ENCODE peak calls at places on chromosomes 7 and 10, in four cellular contexts. V is IMR-90, C is H9, T is H1. P is an unnamed sample.

GRCh38 chr7:32511791-32512190 is 16.5 kb downstream of the AVL9 start:
- DNase-seq in T (no peak), C (no peak), V (peak), P (no peak)

GRCh38 chr7:75842836-75843446 is 29.3 kb upstream of the CCL24 start:
- DNase-seq in V (peak), T (no peak), C (no peak), P (peak)

GRCh38 chr7:88402529-88402928 is 95.8 kb upstream of the STEAP4 start:
- DNase-seq in T (no peak), C (no peak), V (no peak), P (no peak)

GRCh38 chr10:110495731-110496552 is 1.8 kb upstream of the DUSP5 start:
- DNase-seq in V (peak), T (peak), C (peak), P (peak)

GRCh38 chr10:110847351-110847750 is 24.4 kb upstream of the PDCD4 start:
- DNase-seq in V (no peak), T (no peak), C (no peak), P (no peak)

GRCh38 chr7:71775648-71776047 is 636.5 kb downstream of the CALN1 start:
- DNase-seq in C (no peak), T (peak), V (no peak), P (no peak)

GRCh38 chr7:28573059-28573553 is 160.8 kb downstream of the CREB5 start:
- DNase-seq in T (no peak), C (no peak), V (peak), P (no peak)

GRCh38 chr7:12861070-12861469 is 173.6 kb downstream of the ARL4A start:
- DNase-seq in C (no peak), T (no peak), V (no peak), P (no peak)

GRCh38 chr7:139131622-139132021 is 22.1 kb upstream of the ZC3HAV1 start:
- DNase-seq in T (no peak), C (no peak), V (no peak), P (no peak)

GRCh38 chr10:91694170-91694794 is 61.4 kb upstream of the PPP1R3C start:
- DNase-seq in C (no peak), T (no peak), V (peak), P (peak)

GRCh38 chr7:128919881-128920789 is 9.6 kb upstream of the KCP start:
- DNase-seq in C (peak), V (no peak), T (peak), P (peak)

GRCh38 chr7:101911800-101912705 is 94.6 kb downstream of the CUX1 start:
- DNase-seq in C (no peak), T (no peak), V (peak), P (no peak)

GRCh38 chr7:99031496-99031895 is 112.4 kb downstream of the SMURF1 start:
- DNase-seq in T (no peak), C (no peak), V (no peak), P (no peak)

GRCh38 chr10:103845983-103846382 is 9.4 kb downstream of the SH3PXD2A start:
- DNase-seq in V (no peak), T (no peak), C (no peak), P (no peak)

GRCh38 chr10:86262671-86263165 is 103.9 kb downstream of the GRID1 start:
- DNase-seq in V (no peak), C (peak), T (peak), P (no peak)

GRCh38 chr7:93958216-93958615 is 36.7 kb downstream of the GNG11 start:
- DNase-seq in V (peak), T (no peak), C (no peak), P (peak)

GRCh38 chr7:128200376-128200775 is 40.7 kb upstream of the LEP start:
- DNase-seq in V (no peak), T (no peak), C (peak), P (no peak)

GRCh38 chr10:75972494-75973276 is 541.3 kb downstream of the LRMDA start:
- DNase-seq in T (no peak), C (no peak), V (peak), P (no peak)

GRCh38 chr7:44733708-44734481 is 14.8 kb upstream of the ZMIZ2 start:
- DNase-seq in T (no peak), C (no peak), V (peak), P (no peak)

GRCh38 chr7:122095642-122096041 is 48.4 kb downstream of the AASS start:
- DNase-seq in V (no peak), T (no peak), C (no peak), P (no peak)

GRCh38 chr10:48461623-48462481 is 143.0 kb downstream of the ARHGAP22 start:
- DNase-seq in V (no peak), T (no peak), C (no peak), P (no peak)

GRCh38 chr10:95121904-95122303 is 52.6 kb upstream of the CYP2C8 start:
- DNase-seq in C (no peak), T (no peak), V (no peak), P (no peak)

GRCh38 chr10:69501657-69502056 is 50.4 kb downstream of the TSPAN15 start:
- DNase-seq in T (no peak), C (peak), V (no peak), P (no peak)

GRCh38 chr10:78290131-78290750 is 256.6 kb downstream of the RPS24 start:
- DNase-seq in T (no peak), V (peak), C (peak), P (peak)

GRCh38 chr7:47814905-47815613 is 133.2 kb downstream of the PKD1L1 start:
- DNase-seq in T (no peak), C (peak), V (no peak), P (peak)

GRCh38 chr10:111822661-111823060 is 360.9 kb downstream of the GPAM start:
- DNase-seq in V (no peak), C (no peak), T (no peak), P (no peak)

GRCh38 chr10:44908071-44908709 is 2.9 kb upstream of the TMEM72 start:
- DNase-seq in C (peak), V (peak), T (peak), P (peak)

GRCh38 chr10:64760371-64760770 is 1239.2 kb downstream of the REEP3 start:
- DNase-seq in T (no peak), V (no peak), C (no peak), P (no peak)

GRCh38 chr7:31068006-31068675 is 16.0 kb downstream of the ADCYAP1R1 start:
- DNase-seq in V (no peak), T (no peak), C (no peak), P (no peak)

GRCh38 chr10:71339796-71340589 is 20.9 kb downstream of the SLC29A3 start:
- DNase-seq in T (no peak), V (no peak), C (no peak), P (peak)

GRCh38 chr7:17121671-17122070 is 176.8 kb upstream of the AHR start:
- DNase-seq in T (no peak), V (no peak), C (no peak), P (no peak)

GRCh38 chr10:117684673-117685211 is 142.2 kb downstream of the EMX2 start:
- DNase-seq in C (no peak), V (no peak), T (peak), P (no peak)

DNA sequence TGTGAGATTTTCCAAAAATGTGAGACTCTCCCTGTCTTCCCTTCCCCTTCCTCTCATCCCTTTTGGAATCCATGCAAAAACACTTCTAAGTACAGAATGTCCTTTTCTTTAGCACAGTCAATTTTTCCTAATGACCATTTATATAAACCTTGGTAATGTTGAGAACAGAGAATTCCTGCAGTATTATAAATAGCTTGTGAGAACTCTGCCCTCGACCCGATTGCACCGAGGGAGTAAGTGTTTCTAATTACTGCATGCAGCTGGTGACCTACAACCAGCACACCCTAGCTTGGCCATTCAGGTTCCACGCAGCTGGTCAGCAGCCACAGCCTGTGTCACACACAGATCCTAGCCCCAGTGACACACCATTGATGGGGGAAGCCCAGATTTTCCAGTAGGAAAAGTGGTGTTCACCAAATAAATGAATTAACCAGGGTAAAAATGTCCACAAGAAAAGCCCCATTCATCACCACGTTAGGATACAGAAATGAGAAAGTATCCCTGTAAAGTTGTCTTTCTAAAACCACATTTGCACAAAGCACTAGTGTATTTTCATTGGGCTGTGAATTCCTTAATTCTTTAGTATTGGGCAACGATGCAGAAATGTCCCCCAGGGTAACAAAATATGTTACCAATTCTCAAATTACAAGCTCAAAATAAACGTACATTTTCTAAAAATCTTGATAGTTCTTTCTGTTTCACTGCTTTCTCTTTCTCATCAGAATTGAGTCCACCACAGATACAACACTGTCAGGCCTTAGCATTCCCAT is 499.0 kb upstream of the KLF6 start:
- DNase-seq in V (peak), T (no peak), C (no peak), P (no peak)
- H4K5ac ChIP-seq in V (peak), T (no peak), C (no peak), P (no peak)

DNA sequence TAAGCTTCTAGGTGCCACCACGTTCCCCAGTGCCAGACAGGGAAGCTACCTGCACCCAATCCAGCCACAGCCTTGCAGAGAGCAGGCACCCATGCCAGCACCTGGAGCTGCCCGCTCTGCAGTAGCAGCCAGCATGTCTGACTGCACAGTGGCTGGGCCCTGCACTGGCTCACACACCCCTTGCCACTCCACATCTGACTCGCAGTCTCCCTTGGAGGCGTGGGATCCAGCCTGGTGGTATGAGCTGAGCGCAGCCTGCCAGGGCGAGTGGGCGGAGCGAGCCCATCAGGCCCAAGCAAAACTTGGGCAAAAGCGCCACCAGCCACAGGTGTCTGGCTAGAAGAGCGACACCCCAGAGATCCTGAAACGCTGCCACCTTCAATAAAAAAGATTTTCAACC is 30.1 kb downstream of the CRTAC1 start:
- DNase-seq in V (no peak), T (no peak), C (no peak), P (no peak)
- H2BK5ac ChIP-seq in V (no peak), T (no peak), C (no peak), P (no peak)

GRCh38 chr10:102727037-102727818 is 12.8 kb downstream of the SFXN2 start:
- DNase-seq in V (no peak), C (no peak), T (no peak), P (no peak)

GRCh38 chr10:102732661-102733060 is 11.1 kb upstream of the WBP1L start:
- DNase-seq in T (no peak), C (no peak), V (no peak), P (no peak)

GRCh38 chr10:102726274-102726673 is 11.8 kb downstream of the SFXN2 start:
- DNase-seq in C (no peak), V (no peak), T (no peak), P (no peak)

GRCh38 chr10:102731222-102731800 is 12.4 kb upstream of the WBP1L start:
- DNase-seq in V (no peak), T (no peak), C (no peak), P (no peak)

DNA sequence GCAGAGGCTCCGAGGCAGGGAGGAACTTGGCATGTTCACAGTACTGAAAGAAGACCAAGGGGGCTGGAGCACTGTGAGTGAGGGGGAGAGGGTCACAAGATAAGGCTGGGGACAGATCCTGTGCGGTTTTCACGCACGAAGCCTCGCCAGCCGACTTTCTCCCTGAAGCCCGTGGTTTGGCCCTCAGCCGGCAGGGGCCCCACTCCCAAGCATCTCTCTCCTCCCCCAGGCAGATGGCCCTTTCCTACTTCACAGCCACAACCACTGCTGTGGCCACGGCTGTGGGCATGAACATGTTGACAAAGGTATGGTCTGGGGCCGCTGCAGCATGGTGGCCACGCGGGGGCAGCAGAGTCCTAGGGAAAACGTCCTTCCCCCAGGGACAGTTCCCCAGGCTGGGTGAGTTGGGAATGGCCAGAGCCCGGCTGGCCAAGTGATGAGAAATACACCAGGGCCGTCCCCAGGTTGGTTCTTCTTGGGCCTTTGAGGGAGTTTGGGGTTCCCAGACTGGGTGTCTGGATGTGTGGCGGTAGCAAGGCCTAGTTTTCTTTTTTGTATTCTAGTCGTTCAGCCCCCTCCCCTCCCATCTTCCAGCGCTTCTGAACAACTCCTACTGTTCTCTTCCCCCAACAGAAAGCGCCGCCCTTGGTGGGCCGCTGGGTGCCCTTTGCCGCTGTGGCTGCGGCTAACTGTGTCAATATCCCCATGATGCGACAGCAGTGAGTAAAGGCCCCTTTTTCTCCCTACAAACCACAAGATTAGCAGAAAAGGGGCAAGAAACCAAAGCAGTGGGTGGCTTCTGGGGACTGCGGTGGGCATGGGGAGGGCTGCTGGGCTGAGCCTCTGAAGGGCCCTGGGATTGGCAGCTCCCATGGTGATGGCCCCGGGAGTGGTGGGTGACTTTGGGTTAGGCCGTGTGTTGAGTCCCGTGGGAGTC is 14.4 kb upstream of the WBP1L start:
- DNase-seq in C (peak), V (peak), T (peak), P (peak)
- H3K56ac ChIP-seq in C (no peak), V (no peak), T (no peak), P (no peak)

GRCh38 chr7:107658467-107658866 is 2.2 kb upstream of the SLC26A4 start:
- DNase-seq in C (no peak), T (no peak), V (no peak), P (no peak)
- H4K5ac ChIP-seq in C (no peak), T (no peak), V (no peak), P (no peak)

P was measured in mesendoderm.